ENCODE peak calls at places on chromosomes 2 and 18, in six cellular contexts. K is astrocyte, S is IMR-90, X is neural progenitor cell, W is GM12878, B is HepG2. C is an unnamed sample.
A peak's percentile ranks its signal among the peaks of the same experiment; 100 is the strongest.

GRCh38 chr2:188176626-188177025 is 115.0 kb upstream of the GULP1 start:
- DNase-seq in W (no peak), S (no peak), B (no peak), K (no peak), X (no peak), C (no peak)

GRCh38 chr2:8564475-8564874 is 117.4 kb upstream of the ID2 start:
- DNase-seq in W (no peak), K (no peak), S (no peak), X (no peak), B (no peak), C (no peak)

GRCh38 chr2:13135856-13136255 is 419.1 kb downstream of the TRIB2 start:
- DNase-seq in W (no peak), S (no peak), X (no peak), B (no peak), K (no peak), C (no peak)

GRCh38 chr2:211085056-211085680 is 528.8 kb downstream of the CPS1 start:
- DNase-seq in W (no peak), X (peak; percentile 57), K (peak; percentile 8), B (peak; percentile 49), S (peak; percentile 1), C (peak; percentile 10)

GRCh38 chr2:105746177-105747080 is 1.7 kb downstream of the NCK2 start:
- DNase-seq in B (peak; percentile 29), S (no peak), K (no peak), W (peak; percentile 69), X (peak; percentile 76), C (peak; percentile 7)

GRCh38 chr2:122100371-122101150 is 345.1 kb downstream of the TSN start:
- DNase-seq in K (peak; percentile 81), S (peak; percentile 27), X (no peak), B (no peak), W (no peak), C (no peak)

GRCh38 chr18:73509460-73509859 is 638.2 kb downstream of the FBXO15 start:
- DNase-seq in W (no peak), S (peak; percentile 33), X (no peak), K (peak; percentile 54), B (no peak), C (peak; percentile 61)

GRCh38 chr2:45849491-45850283 is 198.2 kb downstream of the PRKCE start:
- DNase-seq in B (no peak), S (peak; percentile 72), K (peak; percentile 67), W (no peak), X (no peak), C (peak; percentile 85)

GRCh38 chr2:66575625-66576371 is 140.9 kb downstream of the MEIS1 start:
- DNase-seq in B (no peak), X (peak; percentile 76), K (no peak), S (peak; percentile 70), W (no peak), C (peak; percentile 74)

GRCh38 chr2:182319556-182319955 is 107.3 kb downstream of the PDE1A start:
- DNase-seq in K (peak; percentile 44), S (no peak), B (no peak), W (no peak), X (no peak), C (no peak)

GRCh38 chr18:46624127-46624526 is 32.9 kb downstream of the LOXHD1 start:
- DNase-seq in K (no peak), X (no peak), B (no peak), W (no peak), S (no peak), C (no peak)

GRCh38 chr18:3061581-3062416 is 48.9 kb upstream of the LPIN2 start:
- DNase-seq in B (no peak), W (no peak), K (no peak), X (no peak), S (peak; percentile 25), C (no peak)

GRCh38 chr18:46849007-46849406 is 68.3 kb downstream of the PIAS2 start:
- DNase-seq in X (no peak), K (no peak), W (no peak), S (no peak), B (no peak), C (no peak)

GRCh38 chr18:36993068-36993467 is 164.1 kb downstream of the KIAA1328 start:
- DNase-seq in K (peak; percentile 53), B (no peak), X (no peak), W (no peak), S (peak; percentile 61), C (peak; percentile 48)

GRCh38 chr18:77359561-77360314 is 110.1 kb downstream of the GALR1 start:
- DNase-seq in W (no peak), B (no peak), K (no peak), S (no peak), X (no peak), C (no peak)

GRCh38 chr2:69196327-69197117 is 183.5 kb downstream of the ANTXR1 start:
- DNase-seq in K (peak; percentile 88), B (peak; percentile 75), X (no peak), S (peak; percentile 98), W (no peak), C (peak; percentile 84)

GRCh38 chr18:27695509-27695908 is 481.4 kb downstream of the CDH2 start:
- DNase-seq in B (no peak), S (no peak), K (peak; percentile 40), W (no peak), X (no peak), C (no peak)

GRCh38 chr18:79980585-79980984 is 7.8 kb downstream of the TXNL4A start:
- DNase-seq in W (no peak), B (no peak), K (no peak), X (no peak), S (no peak), C (no peak)

GRCh38 chr2:180652794-180653193 is 327.6 kb upstream of the UBE2E3 start:
- DNase-seq in W (no peak), S (no peak), X (no peak), K (no peak), B (no peak), C (no peak)

GRCh38 chr2:96870631-96871255 is 863 bp upstream of the SEMA4C start:
- DNase-seq in X (no peak), B (no peak), S (no peak), K (peak; percentile 33), W (no peak), C (peak; percentile 49)

GRCh38 chr2:103462712-103463111 is 700.9 kb downstream of the TMEM182 start:
- DNase-seq in K (no peak), W (no peak), X (no peak), S (no peak), B (no peak), C (no peak)

GRCh38 chr2:23617167-23617787 is 232.3 kb downstream of the KLHL29 start:
- DNase-seq in S (peak; percentile 64), X (no peak), W (no peak), K (peak; percentile 43), B (no peak), C (peak; percentile 88)

GRCh38 chr2:27024812-27025211 is 8.0 kb upstream of the TMEM214 start:
- DNase-seq in B (no peak), S (no peak), W (no peak), K (no peak), X (peak; percentile 40), C (no peak)

GRCh38 chr2:64975232-64975791 is 13.9 kb upstream of the SLC1A4 start:
- DNase-seq in B (peak; percentile 88), S (peak; percentile 84), K (peak; percentile 80), X (no peak), W (no peak), C (peak; percentile 64)

GRCh38 chr2:233489666-233490065 is 76.9 kb downstream of the USP40 start:
- DNase-seq in S (peak; percentile 31), W (no peak), B (no peak), X (no peak), K (peak; percentile 72), C (no peak)

GRCh38 chr18:56315363-56315762 is 323.0 kb downstream of the TXNL1 start:
- DNase-seq in B (no peak), W (no peak), X (no peak), K (peak; percentile 55), S (peak; percentile 60), C (peak; percentile 9)

GRCh38 chr2:166025313-166025712 is 71.7 kb upstream of the TTC21B start:
- DNase-seq in W (no peak), S (no peak), X (no peak), B (no peak), K (no peak), C (no peak)

GRCh38 chr2:3041841-3042600 is 335.6 kb downstream of the EIPR1 start:
- DNase-seq in K (no peak), X (no peak), W (no peak), B (no peak), S (no peak), C (no peak)

GRCh38 chr2:134715932-134716643 is 2.7 kb downstream of the TMEM163 start:
- DNase-seq in S (no peak), X (no peak), B (no peak), W (no peak), K (no peak), C (no peak)

GRCh38 chr2:151264157-151264835 is 2.6 kb upstream of the RBM43 start:
- DNase-seq in K (no peak), X (no peak), W (no peak), S (no peak), B (peak; percentile 58), C (no peak)

GRCh38 chr2:199100326-199101110 is 357.2 kb downstream of the SATB2 start:
- DNase-seq in S (peak; percentile 31), X (no peak), K (peak; percentile 81), B (no peak), W (no peak), C (peak; percentile 20)

GRCh38 chr2:5315512-5315911 is 376.7 kb upstream of the SOX11 start:
- DNase-seq in X (peak; percentile 50), B (no peak), S (no peak), K (no peak), W (no peak), C (no peak)

GRCh38 chr18:77470836-77471413 is 221.3 kb downstream of the GALR1 start:
- DNase-seq in S (no peak), B (no peak), W (no peak), K (no peak), X (peak; percentile 12), C (no peak)

GRCh38 chr18:9735238-9735637 is 27.1 kb downstream of the RAB31 start:
- DNase-seq in X (no peak), B (peak; percentile 54), W (no peak), K (no peak), S (no peak), C (no peak)
- H3K4me3 ChIP-seq in X (no peak overlapping the region), B (no peak overlapping the region), W (no peak overlapping the region), K (no peak overlapping the region), S (no peak overlapping the region), C (no peak overlapping the region)

GRCh38 chr2:54187331-54187730 is 68.7 kb downstream of the TSPYL6 start:
- DNase-seq in B (peak; percentile 43), S (no peak), K (no peak), X (no peak), W (no peak), C (no peak)
- TF ChIP-seq CTCF in B (no peak), S (no peak), K (no peak), X (no peak), W (no peak), C (no peak)

DNA sequence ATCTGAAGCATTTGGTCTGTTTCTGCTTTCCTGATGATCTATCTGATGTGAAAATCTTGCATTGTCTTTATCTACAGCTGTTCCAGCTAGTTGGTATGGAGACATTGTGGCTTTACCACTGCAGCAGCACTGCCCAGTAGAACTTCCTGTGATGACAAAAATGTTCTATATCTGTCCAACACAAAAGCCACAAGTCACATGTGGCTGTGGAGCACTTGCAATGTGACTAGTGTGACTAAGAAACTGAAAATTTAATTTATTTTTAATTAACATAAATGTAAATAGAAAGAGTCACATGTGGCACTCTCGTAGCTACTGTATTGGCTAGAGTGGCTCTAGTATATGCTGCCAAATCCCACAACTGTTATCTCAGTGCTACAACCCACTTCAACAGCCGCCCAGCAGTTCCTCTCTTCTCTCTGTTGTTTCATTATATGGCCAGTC is 425.7 kb downstream of the SETBP1 start:
- DNase-seq in X (no peak), S (no peak), B (no peak), K (peak; percentile 76), W (peak; percentile 87), C (no peak)
- H3K4me3 ChIP-seq in X (no peak overlapping the region), S (no peak overlapping the region), B (no peak overlapping the region), K (no peak overlapping the region), W (no peak overlapping the region), C (no peak overlapping the region)

GRCh38 chr18:6920099-6920955 is 190.8 kb downstream of the ARHGAP28 start:
- DNase-seq in X (peak; percentile 75), K (peak; percentile 39), B (peak; percentile 61), W (no peak), S (peak; percentile 68), C (peak; percentile 75)
- TF ChIP-seq CTCF in X (peak; percentile 91), K (peak; percentile 93), B (peak; percentile 97), W (peak; percentile 68), S (peak; percentile 82), C (peak; percentile 89)